ENCODE peak calls at places on chromosomes 1 and 21, in six cellular contexts. D, I, B, X, N and O are unnamed samples.

GRCh38 chr1:1075148-1075935 is 1.2 kb upstream of the RNF223 start:
- DNase-seq in N (no peak), I (no peak), B (no peak), D (peak), X (no peak), O (no peak)

GRCh38 chr1:234647245-234647644 is 37.3 kb upstream of the IRF2BP2 start:
- DNase-seq in X (no peak), D (no peak), I (no peak), B (no peak), N (no peak), O (no peak)

GRCh38 chr1:20729990-20730689 is 2.4 kb downstream of the SH2D5 start:
- DNase-seq in D (no peak), X (no peak), N (no peak), B (no peak), I (no peak), O (no peak)

GRCh38 chr1:109315288-109315687 is 8.5 kb upstream of the MYBPHL start:
- DNase-seq in D (no peak), B (no peak), I (no peak), N (no peak), X (no peak), O (no peak)

GRCh38 chr21:14711287-14711686 is 165.2 kb upstream of the SAMSN1 start:
- DNase-seq in I (no peak), B (no peak), D (no peak), X (no peak), N (no peak), O (no peak)

GRCh38 chr1:226549094-226549936 is 751 bp downstream of the STUM start:
- DNase-seq in X (no peak), N (no peak), D (no peak), B (no peak), I (no peak), O (no peak)

GRCh38 chr1:2644591-2645101 is 11.8 kb upstream of the MMEL1 start:
- DNase-seq in B (no peak), N (no peak), X (no peak), D (peak), I (no peak), O (no peak)

GRCh38 chr1:223147858-223148257 is 4.8 kb upstream of the TLR5 start:
- DNase-seq in I (no peak), D (no peak), N (no peak), B (no peak), X (no peak), O (no peak)

GRCh38 chr1:31170486-31170735 is 69.3 kb downstream of the NKAIN1 start:
- DNase-seq in D (no peak), X (no peak), I (no peak), N (no peak), B (no peak), O (no peak)

GRCh38 chr1:221878134-221878533 is 136.2 kb upstream of the DUSP10 start:
- DNase-seq in D (no peak), X (no peak), I (no peak), N (peak), B (no peak), O (no peak)

GRCh38 chr1:70490153-70490552 is 79.1 kb downstream of the CTH start:
- DNase-seq in I (no peak), N (no peak), X (no peak), B (no peak), D (no peak), O (no peak)

GRCh38 chr1:29416825-29417557 is 180.7 kb downstream of the PTPRU start:
- DNase-seq in D (no peak), N (peak), X (no peak), B (no peak), I (no peak), O (no peak)

GRCh38 chr1:194102607-194103006 is 916.2 kb upstream of the B3GALT2 start:
- DNase-seq in X (no peak), B (no peak), N (no peak), I (no peak), D (no peak), O (no peak)